ENCODE peak calls at places on chromosomes 1 and 21, in nine cellular contexts. A is HepG2, H is mammary epithelial cell, J is colonic mucosa, L is upper lobe of right lung, K is fibroblast of lung, Z is IMR-90, X is cardiac fibroblast, W is brain microvascular endothelial cell. Y is an unnamed sample.

GRCh38 chr1:89381617-89382016 is 17.8 kb downstream of the GBP6 start:
- DNase-seq in A (peak), H (no peak), J (no peak), L (no peak), K (no peak), Z (no peak), X (no peak), W (no peak), Y (no peak)

GRCh38 chr21:34526618-34527290 is 14.7 kb upstream of the KCNE1 start:
- DNase-seq in A (peak), H (peak), J (peak), L (no peak), K (peak), Z (peak), X (peak), W (peak), Y (peak)

GRCh38 chr1:54483875-54484437 is 64.1 kb upstream of the ACOT11 start:
- DNase-seq in A (no peak), H (peak), J (no peak), L (no peak), K (no peak), Z (no peak), X (no peak), W (no peak), Y (no peak)

GRCh38 chr1:33394716-33395115 is 36.2 kb downstream of the PHC2 start:
- DNase-seq in A (no peak), H (no peak), J (no peak), L (no peak), K (peak), Z (peak), X (no peak), W (no peak), Y (no peak)

GRCh38 chr1:158035976-158036583 is 42.6 kb downstream of the KIRREL1 start:
- DNase-seq in A (peak), H (peak), J (peak), L (no peak), K (peak), Z (peak), X (peak), W (peak), Y (no peak)

GRCh38 chr1:220976390-220976789 is 97.1 kb downstream of the HLX start:
- DNase-seq in A (no peak), H (no peak), J (no peak), L (no peak), K (no peak), Z (peak), X (no peak), W (no peak), Y (no peak)

GRCh38 chr1:228318823-228319241 is 87.8 kb downstream of the TRIM11 start:
- DNase-seq in A (no peak), H (no peak), J (no peak), L (peak), K (no peak), Z (no peak), X (no peak), W (no peak), Y (no peak)

GRCh38 chr1:34268311-34269042 is 91.8 kb downstream of the C1orf94 start:
- DNase-seq in A (no peak), H (no peak), J (no peak), L (no peak), K (peak), Z (peak), X (no peak), W (no peak), Y (peak)

GRCh38 chr1:69982992-69983391 is 222.4 kb downstream of the LRRC40 start:
- DNase-seq in A (no peak), H (peak), J (no peak), L (no peak), K (peak), Z (peak), X (peak), W (peak), Y (no peak)

GRCh38 chr1:62800274-62800673 is 16.3 kb downstream of the ATG4C start:
- DNase-seq in A (no peak), H (no peak), J (no peak), L (no peak), K (no peak), Z (no peak), X (no peak), W (no peak), Y (no peak)

GRCh38 chr1:35452086-35452485 is 105.1 kb downstream of the KIAA0319L start:
- DNase-seq in A (no peak), H (no peak), J (peak), L (no peak), K (peak), Z (peak), X (peak), W (no peak), Y (no peak)

GRCh38 chr1:228396770-228397453 is 9.7 kb downstream of the TRIM11 start:
- DNase-seq in A (no peak), H (no peak), J (no peak), L (peak), K (no peak), Z (no peak), X (no peak), W (no peak), Y (no peak)

GRCh38 chr1:33342041-33342723 is 21.3 kb upstream of the A3GALT2 start:
- DNase-seq in A (peak), H (peak), J (peak), L (no peak), K (peak), Z (peak), X (peak), W (peak), Y (peak)

GRCh38 chr1:186304982-186305949 is 69.8 kb downstream of the TPR start:
- DNase-seq in A (peak), H (peak), J (no peak), L (no peak), K (peak), Z (peak), X (peak), W (peak), Y (no peak)

GRCh38 chr1:21873174-21873573 is 61.1 kb downstream of the LDLRAD2 start:
- DNase-seq in A (no peak), H (no peak), J (no peak), L (no peak), K (no peak), Z (no peak), X (no peak), W (no peak), Y (no peak)

GRCh38 chr1:53567458-53568250 is 108.5 kb downstream of the DMRTB1 start:
- DNase-seq in A (no peak), H (no peak), J (no peak), L (peak), K (no peak), Z (no peak), X (no peak), W (no peak), Y (no peak)

GRCh38 chr1:231869364-231869763 is 242.8 kb downstream of the DISC1 start:
- DNase-seq in A (no peak), H (no peak), J (no peak), L (no peak), K (no peak), Z (no peak), X (no peak), W (no peak), Y (no peak)

GRCh38 chr21:41601573-41602371 is 93.8 kb upstream of the TMPRSS2 start:
- DNase-seq in A (no peak), H (peak), J (no peak), L (peak), K (peak), Z (peak), X (no peak), W (no peak), Y (no peak)

GRCh38 chr1:222090103-222090502 is 348.2 kb upstream of the DUSP10 start:
- DNase-seq in A (no peak), H (peak), J (no peak), L (no peak), K (peak), Z (no peak), X (no peak), W (no peak), Y (peak)

GRCh38 chr1:227946624-227947424 is 908 bp downstream of the WNT9A start:
- DNase-seq in A (peak), H (peak), J (peak), L (peak), K (peak), Z (peak), X (peak), W (peak), Y (no peak)

GRCh38 chr1:236520445-236521005 is 3.3 kb upstream of the LGALS8 start:
- DNase-seq in A (no peak), H (no peak), J (no peak), L (no peak), K (no peak), Z (no peak), X (no peak), W (no peak), Y (no peak)

GRCh38 chr1:53550201-53550741 is 91.1 kb downstream of the DMRTB1 start:
- DNase-seq in A (no peak), H (no peak), J (no peak), L (peak), K (peak), Z (peak), X (peak), W (peak), Y (no peak)

GRCh38 chr1:85137660-85138059 is 63.2 kb downstream of the SYDE2 start:
- DNase-seq in A (peak), H (peak), J (peak), L (peak), K (peak), Z (no peak), X (no peak), W (no peak), Y (no peak)

GRCh38 chr1:170660874-170661645 is 2.9 kb upstream of the PRRX1 start:
- DNase-seq in A (no peak), H (no peak), J (no peak), L (no peak), K (peak), Z (peak), X (peak), W (no peak), Y (no peak)

GRCh38 chr1:64572222-64572900 is 102.4 kb downstream of the CACHD1 start:
- DNase-seq in A (no peak), H (peak), J (no peak), L (no peak), K (no peak), Z (no peak), X (no peak), W (no peak), Y (no peak)

GRCh38 chr1:110384581-110385321 is 6.1 kb downstream of the SLC16A4 start:
- DNase-seq in A (no peak), H (no peak), J (peak), L (no peak), K (no peak), Z (no peak), X (no peak), W (no peak), Y (no peak)

DNA sequence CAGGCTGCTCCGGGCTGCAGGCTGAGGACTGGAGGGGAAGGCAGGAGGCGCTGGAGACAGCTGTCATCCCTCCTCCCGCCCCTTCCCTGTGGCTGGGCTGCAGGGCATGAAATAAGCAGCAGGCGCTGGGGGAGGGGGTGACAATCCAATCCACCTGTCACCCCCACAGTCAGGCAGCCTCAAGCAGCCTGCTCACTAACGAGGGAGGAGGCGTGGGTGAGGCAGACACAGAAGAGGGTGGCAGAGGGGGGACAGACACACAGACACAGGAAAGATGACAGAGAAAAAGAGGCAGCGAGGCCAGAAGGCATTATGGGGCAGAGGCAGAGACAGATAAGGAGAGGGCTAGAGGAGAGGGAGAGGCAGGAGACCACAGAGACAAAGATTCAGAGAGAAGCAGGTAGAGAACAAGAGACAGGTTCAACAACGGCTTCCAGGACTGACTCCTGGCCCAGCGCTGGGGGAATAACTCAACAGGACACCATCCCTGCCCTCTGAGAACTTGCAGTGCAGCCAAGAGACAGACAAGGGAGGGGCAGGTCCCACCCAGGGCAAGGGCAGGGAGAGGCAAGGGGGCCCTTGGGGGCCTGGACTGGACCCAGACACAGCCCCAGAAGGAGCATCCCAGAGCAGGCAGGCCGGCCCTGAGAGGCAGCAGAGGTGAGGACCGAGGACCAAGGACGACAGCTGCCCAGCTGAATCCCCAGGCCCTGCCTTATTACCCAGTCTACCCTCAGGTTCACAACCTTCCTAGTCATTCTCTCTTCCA is 11.2 kb downstream of the MEF2D start:
- DNase-seq in A (no peak), H (no peak), J (no peak), L (no peak), K (no peak), Z (peak), X (no peak), W (no peak), Y (no peak)
- H3K4me3 ChIP-seq in A (no peak), H (no peak), J (no peak), L (no peak), K (no peak), Z (no peak), X (no peak), W (no peak), Y (no peak)

DNA sequence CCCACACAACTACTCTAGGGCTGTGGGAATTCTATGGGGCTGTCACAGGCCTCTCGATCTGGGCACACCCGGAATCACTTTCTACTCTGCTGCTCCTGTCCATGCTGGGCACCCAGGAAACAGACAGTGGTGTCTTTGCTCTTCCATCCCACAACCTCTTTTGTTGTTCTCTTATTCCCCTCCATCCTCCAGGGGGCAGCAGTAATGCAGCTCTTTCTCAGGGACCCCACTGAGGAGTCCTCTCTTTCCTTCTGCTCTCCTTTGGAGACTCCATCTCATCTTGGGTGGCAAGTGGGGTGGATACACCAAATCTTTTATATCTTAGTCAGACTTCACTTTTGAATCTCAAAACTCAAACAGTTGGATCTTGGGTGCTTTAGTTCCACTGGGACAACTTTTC is 206.3 kb downstream of the HS2ST1 start:
- DNase-seq in A (no peak), H (no peak), J (no peak), L (no peak), K (no peak), Z (no peak), X (no peak), W (no peak), Y (no peak)
- TF ChIP-seq CTCF in A (no peak), H (peak), J (no peak), L (no peak), K (no peak), Z (peak), X (peak), W (peak), Y (no peak)

DNA sequence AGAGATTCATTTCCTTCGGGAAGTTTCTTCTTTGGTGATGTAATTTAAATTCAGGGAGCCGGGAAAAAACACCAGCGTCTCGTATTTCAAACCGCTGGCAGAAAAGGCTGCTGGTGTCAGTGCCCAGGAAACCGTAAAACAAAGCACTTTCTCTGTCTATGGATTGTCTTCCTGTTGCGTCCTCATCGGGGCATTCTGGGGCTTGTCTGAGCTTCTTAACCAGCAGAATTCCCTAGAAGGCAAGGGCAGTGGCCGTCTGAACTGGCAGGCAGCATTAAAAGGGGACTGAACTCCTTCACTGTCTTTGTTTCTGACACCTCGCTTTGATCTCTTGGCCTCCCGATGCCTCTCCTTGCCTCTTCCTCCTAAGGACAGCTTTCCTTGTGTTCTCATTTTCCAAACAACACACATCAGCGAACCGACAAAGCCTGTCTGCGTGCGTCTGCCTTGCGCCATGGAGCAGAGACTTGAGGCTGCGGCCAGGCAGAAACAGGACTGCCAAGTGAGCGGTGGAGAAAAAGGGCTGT is 391.6 kb upstream of the VAMP3 start:
- DNase-seq in A (no peak), H (peak), J (peak), L (no peak), K (peak), Z (peak), X (peak), W (peak), Y (peak)
- H3K4me3 ChIP-seq in A (no peak), H (peak), J (no peak), L (no peak), K (peak), Z (no peak), X (no peak), W (peak), Y (no peak)

GRCh38 chr1:203442821-203443220 is 32.8 kb upstream of the PRELP start:
- DNase-seq in A (no peak), H (no peak), J (no peak), L (no peak), K (no peak), Z (no peak), X (no peak), W (no peak), Y (no peak)

GRCh38 chr1:203447147-203447546 is 28.5 kb upstream of the PRELP start:
- DNase-seq in A (no peak), H (no peak), J (no peak), L (no peak), K (no peak), Z (no peak), X (no peak), W (no peak), Y (no peak)

GRCh38 chr1:203441811-203442210 is 33.8 kb upstream of the PRELP start:
- DNase-seq in A (no peak), H (no peak), J (no peak), L (no peak), K (no peak), Z (no peak), X (no peak), W (no peak), Y (no peak)

GRCh38 chr1:203443296-203443695 is 32.3 kb upstream of the PRELP start:
- DNase-seq in A (no peak), H (no peak), J (no peak), L (no peak), K (no peak), Z (no peak), X (no peak), W (no peak), Y (no peak)

DNA sequence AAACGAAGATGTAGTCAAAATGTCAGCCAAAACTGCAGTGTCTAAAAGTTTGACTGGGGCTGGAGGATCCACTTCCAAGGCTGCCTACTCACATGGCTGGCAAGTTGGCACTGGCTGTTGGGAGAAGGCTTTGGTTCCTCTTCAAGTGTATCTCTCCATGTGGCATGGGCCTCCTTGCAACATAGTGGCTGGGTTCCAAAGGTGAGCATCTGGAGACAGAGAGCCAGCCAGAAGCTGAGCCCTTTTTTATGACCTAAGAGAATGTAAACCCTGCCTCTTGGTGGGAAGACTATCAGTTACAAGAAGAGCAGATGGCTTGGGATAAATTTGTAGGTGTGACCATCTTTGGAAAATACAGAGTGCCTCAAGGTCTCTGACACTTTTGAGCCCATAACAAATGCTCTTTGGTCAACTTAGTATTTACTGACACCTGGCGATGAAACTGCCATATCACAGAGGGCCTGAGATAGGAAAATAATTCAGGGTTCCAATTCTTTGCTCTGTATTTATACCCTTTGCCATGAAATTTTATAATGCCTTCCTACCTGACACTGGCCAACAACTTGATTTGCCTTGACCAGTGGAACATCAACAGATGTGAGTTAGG is 31.4 kb upstream of the PRELP start:
- DNase-seq in A (no peak), H (no peak), J (no peak), L (no peak), K (no peak), Z (no peak), X (no peak), W (no peak), Y (no peak)
- TF ChIP-seq CTCF in A (peak), H (no peak), J (peak), L (no peak), K (no peak), Z (no peak), X (no peak), W (no peak), Y (no peak)

DNA sequence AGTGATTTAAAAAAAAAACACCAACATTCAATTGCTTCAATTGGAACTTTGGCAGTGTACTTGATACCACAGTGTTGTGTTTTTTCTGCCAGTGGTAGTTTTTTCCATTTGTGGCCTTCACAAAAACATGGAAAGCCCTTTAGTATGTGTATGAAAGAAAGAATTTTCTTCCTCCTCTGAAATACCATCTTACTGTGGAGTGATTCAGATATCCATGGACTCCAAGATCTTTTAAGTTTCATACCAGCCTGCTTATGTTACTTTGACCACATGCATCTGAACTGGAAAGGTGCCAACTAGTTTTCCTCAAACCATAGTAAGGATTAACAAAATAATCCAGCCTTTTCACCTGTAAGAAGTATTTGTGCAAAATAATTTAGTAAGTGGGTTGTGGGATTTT is 3.4 kb downstream of the PPP2R5A start:
- DNase-seq in A (no peak), H (peak), J (no peak), L (no peak), K (peak), Z (peak), X (peak), W (no peak), Y (peak)
- H3K4me3 ChIP-seq in A (peak), H (no peak), J (peak), L (peak), K (peak), Z (no peak), X (no peak), W (no peak), Y (no peak)

GRCh38 chr1:197066719-197067456 is at the start of gene F13B:
- DNase-seq in A (peak), H (no peak), J (no peak), L (no peak), K (no peak), Z (no peak), X (peak), W (no peak), Y (no peak)
- TF ChIP-seq CTCF in A (peak), H (no peak), J (no peak), L (no peak), K (no peak), Z (peak), X (no peak), W (no peak), Y (no peak)

GRCh38 chr1:203103201-203103600 is 17.4 kb upstream of the MYOG start:
- DNase-seq in A (no peak), H (no peak), J (no peak), L (no peak), K (no peak), Z (no peak), X (no peak), W (no peak), Y (no peak)
- H3K4me3 ChIP-seq in A (no peak), H (no peak), J (no peak), L (no peak), K (no peak), Z (no peak), X (no peak), W (no peak), Y (no peak)

Y was measured in AG04449.